ENCODE peak calls at places on chromosomes 13 and 19, in seven cellular contexts. One of them, this sample, is unnamed.

GRCh38 chr13:98557934-98558630 is 18.8 kb downstream of the STK24 start:
- DNase-seq in NCI-H2171: no peak
- DNase-seq in left ventricle myocardium superior: no peak
- DNase-seq in progenitor cell of endocrine pancreas: no peak
- DNase-seq in NCI-H1048: no peak
- DNase-seq in islet precursor cell: no peak
- DNase-seq in heart left ventricle: no peak
- DNase-seq in this sample: no peak

GRCh38 chr13:31803327-31803726 is 64.0 kb downstream of the RXFP2 start:
- DNase-seq in islet precursor cell: no peak
- DNase-seq in NCI-H1048: no peak
- DNase-seq in heart left ventricle: no peak
- DNase-seq in left ventricle myocardium superior: no peak
- DNase-seq in progenitor cell of endocrine pancreas: no peak
- DNase-seq in NCI-H2171: no peak
- DNase-seq in this sample: no peak

GRCh38 chr13:58893396-58893795 is 1261.9 kb downstream of the PCDH17 start:
- DNase-seq in progenitor cell of endocrine pancreas: no peak
- DNase-seq in NCI-H2171: no peak
- DNase-seq in NCI-H1048: no peak
- DNase-seq in left ventricle myocardium superior: no peak
- DNase-seq in heart left ventricle: no peak
- DNase-seq in islet precursor cell: no peak
- DNase-seq in this sample: no peak

GRCh38 chr13:60229708-60230272 is 66.1 kb upstream of the DIAPH3 start:
- DNase-seq in left ventricle myocardium superior: no peak
- DNase-seq in islet precursor cell: no peak
- DNase-seq in heart left ventricle: no peak
- DNase-seq in progenitor cell of endocrine pancreas: no peak
- DNase-seq in NCI-H2171: no peak
- DNase-seq in NCI-H1048: no peak
- DNase-seq in this sample: no peak

GRCh38 chr19:20503536-20503935 is 62.0 kb downstream of the ZNF737 start:
- DNase-seq in NCI-H1048: peak; percentile 2
- DNase-seq in progenitor cell of endocrine pancreas: no peak
- DNase-seq in left ventricle myocardium superior: no peak
- DNase-seq in heart left ventricle: no peak
- DNase-seq in NCI-H2171: no peak
- DNase-seq in islet precursor cell: no peak
- DNase-seq in this sample: no peak

GRCh38 chr13:24279267-24279666 is 30.1 kb upstream of the C1QTNF9 start:
- DNase-seq in heart left ventricle: no peak
- DNase-seq in NCI-H1048: no peak
- DNase-seq in islet precursor cell: no peak
- DNase-seq in NCI-H2171: no peak
- DNase-seq in left ventricle myocardium superior: no peak
- DNase-seq in progenitor cell of endocrine pancreas: no peak
- DNase-seq in this sample: no peak

GRCh38 chr13:19519049-19519448 is 42.3 kb downstream of the TPTE2 start:
- DNase-seq in NCI-H1048: no peak
- DNase-seq in progenitor cell of endocrine pancreas: no peak
- DNase-seq in heart left ventricle: no peak
- DNase-seq in left ventricle myocardium superior: no peak
- DNase-seq in islet precursor cell: no peak
- DNase-seq in NCI-H2171: no peak
- DNase-seq in this sample: no peak

GRCh38 chr13:35743165-35743564 is 266.7 kb upstream of the MAB21L1 start:
- DNase-seq in islet precursor cell: no peak
- DNase-seq in left ventricle myocardium superior: no peak
- DNase-seq in NCI-H1048: no peak
- DNase-seq in progenitor cell of endocrine pancreas: no peak
- DNase-seq in heart left ventricle: no peak
- DNase-seq in NCI-H2171: no peak
- DNase-seq in this sample: no peak

GRCh38 chr19:33840382-33840781 is 43.7 kb downstream of the KCTD15 start:
- DNase-seq in progenitor cell of endocrine pancreas: no peak
- DNase-seq in islet precursor cell: no peak
- DNase-seq in NCI-H1048: no peak
- DNase-seq in NCI-H2171: no peak
- DNase-seq in heart left ventricle: no peak
- DNase-seq in left ventricle myocardium superior: no peak
- DNase-seq in this sample: no peak

GRCh38 chr13:51738226-51738905 is 65.6 kb downstream of the DHRS12 start:
- DNase-seq in NCI-H1048: no peak
- DNase-seq in left ventricle myocardium superior: no peak
- DNase-seq in heart left ventricle: no peak
- DNase-seq in NCI-H2171: no peak
- DNase-seq in progenitor cell of endocrine pancreas: no peak
- DNase-seq in islet precursor cell: no peak
- DNase-seq in this sample: no peak

GRCh38 chr13:31044658-31045620 is 112.5 kb downstream of the TEX26 start:
- DNase-seq in left ventricle myocardium superior: no peak
- DNase-seq in NCI-H2171: no peak
- DNase-seq in islet precursor cell: peak; percentile 37
- DNase-seq in heart left ventricle: no peak
- DNase-seq in progenitor cell of endocrine pancreas: no peak
- DNase-seq in NCI-H1048: no peak
- DNase-seq in this sample: no peak

GRCh38 chr13:28411859-28412353 is 83.0 kb downstream of the FLT1 start:
- DNase-seq in islet precursor cell: no peak
- DNase-seq in NCI-H2171: no peak
- DNase-seq in heart left ventricle: no peak
- DNase-seq in progenitor cell of endocrine pancreas: no peak
- DNase-seq in NCI-H1048: no peak
- DNase-seq in left ventricle myocardium superior: no peak
- DNase-seq in this sample: no peak

GRCh38 chr13:24052547-24052981 is 108.0 kb upstream of the SPATA13 start:
- DNase-seq in left ventricle myocardium superior: no peak
- DNase-seq in islet precursor cell: peak; percentile 27
- DNase-seq in NCI-H1048: no peak
- DNase-seq in NCI-H2171: no peak
- DNase-seq in heart left ventricle: no peak
- DNase-seq in progenitor cell of endocrine pancreas: no peak
- DNase-seq in this sample: peak; percentile 45

GRCh38 chr19:44626067-44626624 is 12.8 kb downstream of the IGSF23 start:
- DNase-seq in NCI-H2171: no peak
- DNase-seq in heart left ventricle: no peak
- DNase-seq in islet precursor cell: peak; percentile 67
- DNase-seq in progenitor cell of endocrine pancreas: no peak
- DNase-seq in NCI-H1048: no peak
- DNase-seq in left ventricle myocardium superior: no peak
- DNase-seq in this sample: no peak

GRCh38 chr19:48123907-48124675 is 13.5 kb upstream of the PLA2G4C start:
- DNase-seq in heart left ventricle: no peak
- DNase-seq in islet precursor cell: peak; percentile 84
- DNase-seq in left ventricle myocardium superior: no peak
- DNase-seq in NCI-H1048: no peak
- DNase-seq in NCI-H2171: no peak
- DNase-seq in progenitor cell of endocrine pancreas: no peak
- DNase-seq in this sample: peak; percentile 54

GRCh38 chr13:111005364-111005763 is 90.5 kb upstream of the ANKRD10 start:
- DNase-seq in progenitor cell of endocrine pancreas: no peak
- DNase-seq in islet precursor cell: no peak
- DNase-seq in left ventricle myocardium superior: no peak
- DNase-seq in NCI-H1048: no peak
- DNase-seq in NCI-H2171: no peak
- DNase-seq in heart left ventricle: no peak
- DNase-seq in this sample: no peak

GRCh38 chr19:17943284-17944221 is 10.7 kb downstream of the CCDC124 start:
- DNase-seq in heart left ventricle: no peak
- DNase-seq in NCI-H2171: peak; percentile 82
- DNase-seq in NCI-H1048: no peak
- DNase-seq in progenitor cell of endocrine pancreas: no peak
- DNase-seq in left ventricle myocardium superior: no peak
- DNase-seq in islet precursor cell: no peak
- DNase-seq in this sample: peak; percentile 21

GRCh38 chr13:79386125-79386822 is 19.8 kb downstream of the RBM26 start:
- DNase-seq in NCI-H2171: no peak
- DNase-seq in islet precursor cell: no peak
- DNase-seq in NCI-H1048: no peak
- DNase-seq in heart left ventricle: no peak
- DNase-seq in progenitor cell of endocrine pancreas: no peak
- DNase-seq in left ventricle myocardium superior: no peak
- DNase-seq in this sample: no peak

GRCh38 chr19:48346161-48346560 is 17.6 kb downstream of the TMEM143 start:
- DNase-seq in islet precursor cell: no peak
- DNase-seq in left ventricle myocardium superior: no peak
- DNase-seq in NCI-H1048: no peak
- DNase-seq in progenitor cell of endocrine pancreas: no peak
- DNase-seq in NCI-H2171: no peak
- DNase-seq in heart left ventricle: no peak
- DNase-seq in this sample: no peak

GRCh38 chr13:107202371-107203023 is 634.6 kb upstream of the ARGLU1 start:
- DNase-seq in NCI-H2171: no peak
- DNase-seq in islet precursor cell: no peak
- DNase-seq in progenitor cell of endocrine pancreas: no peak
- DNase-seq in NCI-H1048: peak; percentile 81
- DNase-seq in heart left ventricle: peak; percentile 57
- DNase-seq in left ventricle myocardium superior: no peak
- DNase-seq in this sample: no peak

GRCh38 chr13:93771782-93772181 is 545.2 kb downstream of the GPC6 start:
- DNase-seq in NCI-H2171: no peak
- DNase-seq in left ventricle myocardium superior: no peak
- DNase-seq in islet precursor cell: no peak
- DNase-seq in NCI-H1048: no peak
- DNase-seq in progenitor cell of endocrine pancreas: no peak
- DNase-seq in heart left ventricle: no peak
- DNase-seq in this sample: no peak